ENCODE peak calls at places on chromosomes 13 and 19, in four cellular contexts. T is H1, U is K562, K is GM12878. N is an unnamed sample.
A peak's percentile ranks its signal among the peaks of the same experiment; 100 is the strongest.

GRCh38 chr13:27826379-27827353 is 34.4 kb downstream of the GSX1 start:
- DNase-seq in K (peak; percentile 12), U (peak; percentile 78), T (peak; percentile 99), N (peak; percentile 66)

GRCh38 chr19:33622505-33622808 is 704 bp downstream of the CHST8 start:
- DNase-seq in T (no peak), U (no peak), K (no peak), N (no peak)

GRCh38 chr19:6800991-6801396 is 28.5 kb downstream of the VAV1 start:
- DNase-seq in K (no peak), U (no peak), T (no peak), N (peak; percentile 19)

GRCh38 chr19:6739390-6739883 is at the start of gene TRIP10:
- DNase-seq in T (peak; percentile 84), U (peak; percentile 85), K (no peak), N (peak; percentile 68)

GRCh38 chr13:71577127-71577526 is 289.9 kb downstream of the DACH1 start:
- DNase-seq in K (no peak), T (no peak), U (no peak), N (no peak)

GRCh38 chr19:21934593-21934992 is 76.2 kb downstream of the ZNF208 start:
- DNase-seq in K (no peak), U (no peak), T (no peak), N (no peak)

GRCh38 chr19:50537769-50538230 is 24.1 kb upstream of the ASPDH start:
- DNase-seq in U (peak; percentile 93), K (no peak), T (peak; percentile 99), N (peak; percentile 65)

GRCh38 chr13:22278336-22278929 is 607.6 kb downstream of the FGF9 start:
- DNase-seq in K (peak; percentile 43), T (peak; percentile 67), U (peak; percentile 29), N (peak; percentile 2)

GRCh38 chr13:103289661-103290060 is 223.4 kb upstream of the SLC10A2 start:
- DNase-seq in U (no peak), T (no peak), K (no peak), N (no peak)

GRCh38 chr13:99421271-99421670 is 80.0 kb upstream of the TM9SF2 start:
- DNase-seq in K (no peak), U (no peak), T (no peak), N (no peak)

GRCh38 chr19:58393725-58394033 is 1.8 kb upstream of the RNF225 start:
- DNase-seq in K (no peak), U (no peak), T (no peak), N (no peak)

GRCh38 chr19:58395220-58395978 is at the start of gene RNF225:
- DNase-seq in T (peak; percentile 83), U (no peak), K (no peak), N (no peak)

GRCh38 chr19:58392945-58393724 is 2.3 kb upstream of the RNF225 start:
- DNase-seq in U (no peak), T (no peak), K (no peak), N (no peak)

GRCh38 chr19:58395979-58396627 is 647 bp downstream of the RNF225 start:
- DNase-seq in T (peak; percentile 82), U (no peak), K (no peak), N (no peak)

GRCh38 chr19:58394821-58395219 is 636 bp upstream of the RNF225 start:
- DNase-seq in U (no peak), K (no peak), T (peak; percentile 52), N (no peak)
- TF ChIP-seq ATF2 in U (no peak), K (no peak), T (no peak), N (no peak)

GRCh38 chr19:47239610-47240296 is 8.8 kb upstream of the BBC3 start:
- DNase-seq in T (peak; percentile 90), U (no peak), K (no peak), N (no peak)
- TF ChIP-seq SRF in T (no peak), U (no peak), K (no peak), N (no peak)

GRCh38 chr13:107301724-107302374 is 733.9 kb upstream of the ARGLU1 start:
- DNase-seq in U (no peak), T (no peak), K (no peak), N (no peak)
- TF ChIP-seq CREB1 in U (no peak), T (no peak), K (no peak), N (no peak)

DNA sequence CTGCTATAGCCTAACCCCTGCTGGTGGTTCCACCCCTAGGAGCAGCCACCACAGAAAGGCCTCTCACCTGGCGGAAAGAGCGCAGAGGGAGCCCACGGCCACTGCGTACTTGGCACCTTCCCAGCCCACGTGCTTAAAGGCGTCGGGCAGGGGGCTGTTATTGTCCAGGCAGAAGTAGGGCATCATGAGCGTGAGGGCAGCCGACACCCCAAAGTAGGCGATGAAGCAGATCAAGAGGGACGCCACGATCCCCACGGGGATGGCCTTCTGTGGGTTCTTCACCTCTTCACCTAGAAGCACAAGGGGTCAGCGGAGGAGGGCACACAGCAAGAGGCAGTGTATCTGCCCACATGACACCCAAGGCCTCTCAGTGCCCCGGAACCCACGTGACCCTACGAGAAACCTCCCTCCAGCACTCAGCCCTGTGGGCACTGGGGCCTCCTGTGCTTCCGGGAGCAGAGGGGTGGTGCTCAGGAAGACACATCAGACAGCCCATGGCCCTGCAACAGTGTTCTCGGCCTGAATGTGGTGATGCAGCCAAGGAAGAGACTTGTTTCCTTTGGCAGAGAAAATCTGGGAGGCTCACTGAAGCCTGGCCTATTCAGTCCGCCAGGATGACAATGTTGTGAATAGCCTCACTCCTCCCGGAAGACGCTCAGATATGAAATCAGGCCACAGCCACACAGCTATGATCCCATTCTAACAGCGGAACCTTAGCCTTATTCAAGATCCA is 72.1 kb downstream of the SLC7A1 start:
- DNase-seq in U (no peak), T (no peak), K (no peak), N (no peak)
- TF ChIP-seq ATF2 in U (no peak), T (no peak), K (no peak), N (no peak)

DNA sequence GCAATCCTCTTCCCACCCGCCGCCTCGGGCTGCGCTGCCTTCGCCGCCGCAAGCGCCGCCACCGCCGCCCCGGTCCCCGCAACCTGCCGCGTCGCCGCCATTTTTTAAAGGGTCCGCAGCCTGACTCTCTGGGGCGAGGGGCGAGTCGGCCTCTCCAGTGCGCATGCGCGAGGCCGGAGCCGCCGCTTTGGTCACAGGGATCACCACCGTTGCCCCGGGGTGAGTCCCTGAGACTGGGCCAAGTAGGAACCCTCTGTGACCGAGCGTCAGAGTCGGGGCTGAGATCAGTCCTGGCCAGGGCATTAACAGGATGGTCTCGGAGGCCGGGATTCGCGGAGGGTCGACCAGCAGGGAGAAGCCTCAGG is 42.6 kb downstream of the ZNF146 start:
- DNase-seq in U (no peak), K (no peak), T (peak; percentile 79), N (no peak)
- TF ChIP-seq SRF in U (no peak), K (no peak), T (no peak), N (no peak)

DNA sequence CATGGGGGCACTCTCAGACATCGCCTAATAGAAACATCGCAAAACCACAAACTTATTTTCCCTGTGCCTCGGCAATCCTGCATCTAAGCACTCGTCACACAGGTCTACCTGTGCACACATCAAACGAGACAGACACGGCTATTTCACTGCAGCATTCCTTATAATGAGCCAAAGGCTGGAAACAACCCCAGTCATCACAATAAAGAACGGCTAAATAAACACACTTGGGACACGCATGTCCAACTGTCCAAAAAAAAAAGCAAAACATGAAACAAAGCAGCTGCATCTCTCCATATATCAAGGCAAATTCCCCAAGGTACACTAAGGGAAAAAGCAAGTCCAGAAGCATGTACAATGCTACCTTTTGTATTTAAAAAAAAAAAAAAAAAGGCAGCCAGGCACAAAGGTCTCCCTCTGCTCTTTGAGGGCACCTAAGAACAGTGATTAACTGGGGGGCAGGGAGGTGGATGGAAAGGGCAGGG is 27.2 kb upstream of the CCNP start:
- DNase-seq in T (no peak), U (no peak), K (no peak), N (peak; percentile 87)
- TF ChIP-seq CREB1 in T (no peak), U (no peak), K (no peak), N (no peak)

GRCh38 chr13:110711778-110712070 is 1.8 kb upstream of the ING1 start:
- DNase-seq in K (no peak), T (no peak), U (no peak), N (peak; percentile 39)
- TF ChIP-seq ATF2 in K (no peak), T (no peak), U (no peak), N (no peak)

GRCh38 chr19:13938361-13939027 is at the start of gene PODNL1:
- DNase-seq in T (no peak), U (no peak), K (no peak), N (no peak)
- TF ChIP-seq SRF in T (no peak), U (no peak), K (no peak), N (no peak)

GRCh38 chr13:37747071-37747612 is 122.4 kb downstream of the TRPC4 start:
- DNase-seq in U (no peak), T (no peak), K (no peak), N (no peak)
- TF ChIP-seq CREB1 in U (no peak), T (no peak), K (no peak), N (peak; percentile 24)